ENCODE peak calls at places on chromosomes 12 and 14, in nine cellular contexts. Z is adrenal gland; W is stomach; Q is CD4-positive, alpha-beta T cell; D is H9; T is heart right ventricle; F is lung; S is OCI-LY7; P is heart left ventricle. X is an unnamed sample. For H3K9me3, the result is how much of the 10 kb centered on the place peaks cover.

GRCh38 chr12:130559806-130560205 is 156.3 kb downstream of the RIMBP2 start:
- DNase-seq in F (no peak), Z (no peak), Q (no peak), P (no peak), W (no peak), D (no peak), T (no peak), S (no peak), X (no peak)

GRCh38 chr12:106149096-106149784 is 10.5 kb upstream of the NUAK1 start:
- DNase-seq in F (no peak), P (no peak), S (peak), D (peak), Q (no peak), Z (no peak), T (no peak), W (no peak), X (no peak)

GRCh38 chr14:92719421-92719820 is 29.0 kb downstream of the LGMN start:
- DNase-seq in Q (no peak), T (no peak), Z (no peak), F (no peak), S (no peak), W (no peak), D (no peak), P (no peak), X (no peak)

GRCh38 chr12:91023326-91024004 is 18.7 kb upstream of the EPYC start:
- DNase-seq in T (no peak), Q (no peak), F (no peak), D (no peak), S (no peak), W (no peak), Z (no peak), P (no peak), X (no peak)

GRCh38 chr12:107126688-107127481 is 33.5 kb upstream of the CRY1 start:
- DNase-seq in T (no peak), S (no peak), F (no peak), W (no peak), Z (no peak), D (no peak), Q (no peak), P (no peak), X (no peak)

GRCh38 chr14:63650336-63650952 is 8.8 kb upstream of the WDR89 start:
- DNase-seq in Q (peak), Z (no peak), F (peak), P (no peak), S (no peak), T (no peak), W (no peak), D (no peak), X (no peak)

GRCh38 chr14:77570706-77571293 is 45.6 kb downstream of the SPTLC2 start:
- DNase-seq in P (no peak), Z (no peak), S (no peak), W (no peak), Q (no peak), T (no peak), D (no peak), F (no peak), X (no peak)

GRCh38 chr14:88798161-88798560 is 5.4 kb upstream of the EML5 start:
- DNase-seq in Z (no peak), T (no peak), P (no peak), F (no peak), S (no peak), D (no peak), Q (no peak), W (no peak), X (no peak)

GRCh38 chr14:54470701-54471100 is 18.1 kb downstream of the GMFB start:
- DNase-seq in T (no peak), S (no peak), D (no peak), W (peak), Q (no peak), Z (no peak), P (no peak), F (no peak), X (no peak)

GRCh38 chr12:34124608-34125007 is 102.3 kb downstream of the ALG10 start:
- DNase-seq in Q (no peak), Z (no peak), S (no peak), F (no peak), W (no peak), T (no peak), P (no peak), D (no peak), X (no peak)
- H3K9me3 ChIP-seq in Q (under half), Z (under half), S (under half), F (under half), W (under half), T (under half), P (under half), D (under half), X (under half)

GRCh38 chr12:122872815-122873361 is 23.0 kb downstream of the VPS37B start:
- DNase-seq in S (no peak), P (no peak), W (peak), T (no peak), Z (no peak), D (no peak), F (no peak), Q (no peak), X (no peak)
- TF ChIP-seq CTCF in S (no peak), P (no peak), W (no peak), T (no peak), Z (no peak), D (no peak), F (no peak), Q (no peak), X (no peak)

DNA sequence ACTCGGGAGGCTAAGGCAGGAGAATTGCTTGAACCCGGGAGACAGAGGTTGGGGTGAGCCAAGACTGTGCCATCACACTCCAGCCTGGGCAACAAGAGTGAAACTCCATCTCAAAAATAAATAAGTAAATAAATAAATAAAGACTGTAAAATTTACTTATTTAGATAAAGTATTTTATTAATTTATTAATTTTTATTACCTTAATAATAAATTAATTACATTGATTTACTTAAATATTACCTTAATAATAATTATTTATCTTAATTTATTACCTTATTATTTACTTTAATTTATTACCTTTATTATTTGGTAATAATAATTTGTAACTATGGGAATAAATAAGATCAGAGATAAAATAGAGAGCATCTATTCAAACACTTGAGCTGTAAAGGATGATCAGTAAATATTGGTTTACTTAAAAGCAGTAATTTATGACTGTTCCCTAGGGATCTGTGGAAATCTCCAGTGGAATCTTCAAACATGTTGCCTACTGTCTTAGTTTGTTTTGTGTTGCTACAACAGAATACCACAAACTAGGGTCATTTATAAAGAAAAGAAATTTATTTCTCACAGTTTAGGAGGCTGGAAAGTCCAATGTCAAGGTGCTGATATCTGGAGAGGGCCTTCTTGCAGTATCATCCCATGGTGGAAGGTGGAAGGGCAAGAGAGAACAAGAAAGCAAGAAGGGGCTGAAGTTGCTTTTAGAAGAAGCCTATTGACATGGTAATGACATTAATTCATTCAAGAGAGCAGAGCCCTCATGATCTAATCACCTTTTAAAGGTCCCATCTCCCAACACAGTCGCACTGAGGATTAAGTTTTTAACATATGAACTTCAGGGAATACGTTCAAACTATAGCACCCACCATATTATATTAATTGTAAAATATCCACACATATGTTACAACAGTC is 37.1 kb downstream of the SOCS2 start:
- DNase-seq in S (no peak), F (no peak), W (no peak), T (no peak), Z (no peak), D (no peak), Q (no peak), P (no peak), X (no peak)
- H3K9me3 ChIP-seq in S (under half), F (under half), W (under half), T (under half), Z (under half), D (under half), Q (under half), P (under half), X (under half)

GRCh38 chr14:105437723-105438500 is 18.3 kb downstream of the MTA1 start:
- DNase-seq in Q (no peak), P (no peak), T (no peak), F (no peak), W (no peak), D (no peak), S (no peak), Z (no peak), X (no peak)

GRCh38 chr14:105440554-105440900 is 20.9 kb downstream of the MTA1 start:
- DNase-seq in Z (no peak), T (no peak), S (no peak), F (no peak), Q (no peak), W (no peak), D (no peak), P (no peak), X (no peak)

GRCh38 chr14:105439179-105439578 is 19.6 kb downstream of the MTA1 start:
- DNase-seq in Q (no peak), S (no peak), P (no peak), D (no peak), F (no peak), Z (no peak), W (no peak), T (no peak), X (no peak)

GRCh38 chr14:105440992-105441391 is 21.4 kb downstream of the MTA1 start:
- DNase-seq in W (no peak), S (no peak), P (no peak), F (no peak), Z (no peak), D (no peak), Q (no peak), T (no peak), X (no peak)

DNA sequence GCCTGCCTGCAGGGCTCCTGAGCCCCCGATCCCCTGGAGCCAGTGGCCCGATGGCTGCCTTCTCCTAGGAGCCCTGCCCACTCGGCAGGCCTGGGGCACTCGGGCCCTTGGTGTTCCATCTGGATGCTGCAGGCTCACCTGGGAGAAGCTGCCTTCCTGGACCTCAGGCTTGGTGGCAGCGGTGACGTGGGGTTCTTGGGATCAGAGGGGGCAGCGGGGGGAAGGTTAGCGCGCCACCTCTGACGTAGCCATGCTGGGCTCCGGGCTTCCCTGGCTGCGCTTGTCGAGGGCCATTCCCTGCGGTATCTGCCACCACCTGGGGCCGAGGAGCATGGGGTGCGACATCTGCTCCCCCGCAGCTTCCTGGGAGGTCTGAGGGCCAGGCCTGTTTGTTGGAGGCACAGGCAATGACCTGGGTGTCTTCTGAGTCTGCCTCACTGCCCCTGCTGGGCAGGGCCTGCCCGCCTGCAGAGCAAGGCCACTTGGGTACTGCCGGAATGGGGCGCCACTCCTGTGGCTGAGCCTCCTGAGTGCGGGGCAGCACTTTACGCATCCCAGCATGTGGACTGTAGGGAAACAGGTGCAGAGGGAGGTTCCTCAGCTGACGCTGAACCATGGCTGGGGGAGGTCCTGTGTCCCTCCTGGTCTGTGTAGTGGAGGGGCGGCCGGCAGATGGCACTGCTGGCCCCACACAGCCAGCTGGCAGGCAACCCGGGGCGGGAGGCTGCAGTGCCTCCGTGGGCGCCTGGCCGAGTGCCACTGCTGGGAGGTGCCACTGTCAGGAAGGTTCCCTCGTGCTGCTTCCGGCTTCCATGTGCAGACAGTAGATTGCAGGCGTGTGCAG is 20.3 kb downstream of the MTA1 start:
- DNase-seq in Z (no peak), F (no peak), S (no peak), T (peak), P (no peak), Q (no peak), W (no peak), D (no peak), X (no peak)
- TF ChIP-seq CTCF in Z (no peak), F (no peak), S (no peak), T (no peak), P (no peak), Q (no peak), W (no peak), D (peak), X (no peak)